ENCODE peak calls at places on chromosomes 11 and 22, in four cellular contexts. One of them, this sample, is unnamed.

GRCh38 chr11:119518746-119519382 is 95.9 kb upstream of the THY1 start:
- DNase-seq in K562: peak; percentile 67
- DNase-seq in SK-N-SH: no peak
- DNase-seq in H1: peak; percentile 25
- DNase-seq in this sample: peak; percentile 80

GRCh38 chr22:28976588-28976987 is 85.0 kb downstream of the C22orf31 start:
- DNase-seq in K562: no peak
- DNase-seq in SK-N-SH: no peak
- DNase-seq in H1: no peak
- DNase-seq in this sample: no peak

GRCh38 chr11:12715941-12716340 is 41.7 kb downstream of the TEAD1 start:
- DNase-seq in K562: no peak
- DNase-seq in SK-N-SH: no peak
- DNase-seq in H1: no peak
- DNase-seq in this sample: no peak

GRCh38 chr11:11481371-11481770 is 128.3 kb upstream of the CSNK2A3 start:
- DNase-seq in K562: no peak
- DNase-seq in SK-N-SH: no peak
- DNase-seq in H1: no peak
- DNase-seq in this sample: no peak

GRCh38 chr11:14974723-14975587 is 2.8 kb upstream of the CALCA start:
- DNase-seq in K562: peak; percentile 42
- DNase-seq in SK-N-SH: peak; percentile 65
- DNase-seq in H1: no peak
- DNase-seq in this sample: peak; percentile 56

GRCh38 chr11:93285430-93285829 is 45.1 kb upstream of the DEUP1 start:
- DNase-seq in K562: no peak
- DNase-seq in SK-N-SH: no peak
- DNase-seq in H1: no peak
- DNase-seq in this sample: no peak

GRCh38 chr11:2271077-2271326 is 614 bp upstream of the ASCL2 start:
- DNase-seq in K562: peak; percentile 70
- DNase-seq in SK-N-SH: no peak
- DNase-seq in H1: no peak
- DNase-seq in this sample: peak; percentile 67

GRCh38 chr22:27107824-27108223 is 450.4 kb downstream of the MIAT start:
- DNase-seq in K562: no peak
- DNase-seq in SK-N-SH: peak; percentile 79
- DNase-seq in H1: no peak
- DNase-seq in this sample: no peak

GRCh38 chr22:19942071-19942885 is 660 bp upstream of the TXNRD2 start:
- DNase-seq in K562: peak; percentile 93
- DNase-seq in SK-N-SH: peak; percentile 64
- DNase-seq in H1: no peak
- DNase-seq in this sample: no peak

GRCh38 chr22:45284705-45285305 is at the start of gene UPK3A:
- DNase-seq in K562: peak; percentile 24
- DNase-seq in SK-N-SH: peak; percentile 77
- DNase-seq in H1: no peak
- DNase-seq in this sample: peak; percentile 77

GRCh38 chr11:131037873-131038272 is 121.6 kb upstream of the SNX19 start:
- DNase-seq in K562: no peak
- DNase-seq in SK-N-SH: no peak
- DNase-seq in H1: no peak
- DNase-seq in this sample: no peak

GRCh38 chr11:27812341-27812740 is 112.1 kb upstream of the BDNF start:
- DNase-seq in K562: no peak
- DNase-seq in SK-N-SH: no peak
- DNase-seq in H1: no peak
- DNase-seq in this sample: no peak

GRCh38 chr11:62104816-62105610 is 18.8 kb upstream of the INCENP start:
- DNase-seq in K562: peak; percentile 42
- DNase-seq in SK-N-SH: no peak
- DNase-seq in H1: no peak
- DNase-seq in this sample: no peak

GRCh38 chr11:110377451-110377850 is 52.3 kb upstream of the FDX1 start:
- DNase-seq in K562: no peak
- DNase-seq in SK-N-SH: no peak
- DNase-seq in H1: no peak
- DNase-seq in this sample: no peak

GRCh38 chr11:73334244-73335203 is 26.4 kb downstream of the ARHGEF17 start:
- DNase-seq in K562: peak; percentile 70
- DNase-seq in SK-N-SH: peak; percentile 83
- DNase-seq in H1: no peak
- DNase-seq in this sample: no peak

GRCh38 chr11:47572715-47573255 is 6.0 kb downstream of the KBTBD4 start:
- DNase-seq in K562: peak; percentile 13
- DNase-seq in SK-N-SH: peak; percentile 30
- DNase-seq in H1: no peak
- DNase-seq in this sample: no peak

GRCh38 chr22:50583294-50583865 is 731 bp upstream of the CHKB start:
- DNase-seq in K562: no peak
- DNase-seq in SK-N-SH: no peak
- DNase-seq in H1: no peak
- DNase-seq in this sample: no peak

GRCh38 chr22:30909306-30909705 is 59.3 kb downstream of the MORC2 start:
- DNase-seq in K562: no peak
- DNase-seq in SK-N-SH: no peak
- DNase-seq in H1: no peak
- DNase-seq in this sample: no peak

GRCh38 chr11:69605737-69606526 is 35.0 kb upstream of the CCND1 start:
- DNase-seq in K562: no peak
- DNase-seq in SK-N-SH: no peak
- DNase-seq in H1: no peak
- DNase-seq in this sample: no peak

DNA sequence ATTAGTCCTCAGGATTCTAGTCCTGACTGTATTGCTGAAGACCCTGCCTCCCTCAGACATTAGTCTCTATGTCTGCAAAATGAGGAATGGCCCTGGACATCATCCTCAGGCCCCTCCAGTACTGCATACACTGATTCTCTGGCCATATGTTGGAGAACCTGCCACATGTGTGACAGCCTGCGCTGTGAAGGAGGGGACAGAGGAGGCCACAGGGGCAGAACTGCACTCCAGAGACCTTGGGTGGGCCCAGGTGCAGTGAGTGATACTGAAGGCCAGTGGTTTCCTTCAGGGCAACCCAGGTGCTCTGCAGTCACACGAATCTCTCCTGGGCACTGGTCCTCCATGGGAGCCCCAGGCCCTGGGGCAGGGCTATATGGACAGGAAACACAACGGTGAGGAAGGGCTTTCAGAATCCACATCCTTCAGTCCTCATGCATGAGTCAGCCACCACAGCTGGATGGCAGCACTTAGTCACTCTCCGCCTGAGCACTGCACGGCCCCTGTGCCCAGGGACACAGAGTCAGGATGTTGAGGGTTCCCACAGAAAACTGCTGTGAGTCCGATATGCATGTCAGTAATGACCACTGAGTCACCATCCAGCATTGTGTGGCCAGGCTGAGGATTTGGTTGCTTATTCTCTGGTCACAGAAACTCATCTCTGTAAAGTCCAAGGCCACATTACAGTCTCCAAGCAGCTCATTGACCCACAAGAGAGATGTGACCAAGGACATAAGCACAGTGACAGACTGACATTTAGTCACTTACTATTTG is 39.7 kb downstream of the ME3 start:
- DNase-seq in K562: no peak
- DNase-seq in SK-N-SH: peak; percentile 8
- DNase-seq in H1: peak; percentile 39
- DNase-seq in this sample: no peak
- TF ChIP-seq JUND in K562: no peak
- TF ChIP-seq JUND in SK-N-SH: peak; percentile 84
- TF ChIP-seq JUND in H1: no peak
- TF ChIP-seq JUND in this sample: no peak

GRCh38 chr11:95791385-95792033 is 1.2 kb downstream of the CEP57 start:
- DNase-seq in K562: no peak
- DNase-seq in SK-N-SH: no peak
- DNase-seq in H1: no peak
- DNase-seq in this sample: no peak
- TF ChIP-seq JUND in K562: no peak
- TF ChIP-seq JUND in SK-N-SH: no peak
- TF ChIP-seq JUND in H1: no peak
- TF ChIP-seq JUND in this sample: no peak

GRCh38 chr11:77198440-77198849 is 70.4 kb downstream of the MYO7A start:
- DNase-seq in K562: peak; percentile 82
- DNase-seq in SK-N-SH: peak; percentile 62
- DNase-seq in H1: peak; percentile 44
- DNase-seq in this sample: no peak
- TF ChIP-seq JUND in K562: peak; percentile 1
- TF ChIP-seq JUND in SK-N-SH: no peak
- TF ChIP-seq JUND in H1: no peak
- TF ChIP-seq JUND in this sample: no peak

DNA sequence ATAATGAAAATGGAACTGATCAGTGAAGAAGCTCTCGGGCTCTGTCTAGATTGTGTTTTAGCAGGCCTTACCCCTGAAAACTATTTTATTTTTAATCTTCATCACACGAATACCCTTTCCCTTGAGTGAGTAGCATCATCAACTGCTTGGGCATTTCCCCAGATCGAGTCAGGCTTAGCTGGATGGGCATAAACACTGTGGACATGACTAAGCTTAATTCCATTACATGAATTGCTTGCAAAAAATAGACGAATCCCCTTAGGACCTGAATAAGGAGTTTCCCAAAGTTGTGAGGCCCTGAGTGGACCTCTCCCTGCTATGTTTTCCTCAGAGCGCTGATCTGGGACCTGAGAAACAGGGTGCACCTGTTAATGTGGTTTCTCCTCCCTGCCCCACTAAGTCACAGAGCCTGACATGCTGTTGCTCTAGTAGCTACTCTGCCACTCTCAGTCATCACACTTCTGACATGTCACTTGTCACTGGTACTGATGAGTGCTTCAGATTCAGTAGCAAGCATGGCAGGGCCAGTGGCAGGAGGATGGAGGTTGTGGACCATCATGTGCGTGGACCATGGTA is 53.5 kb downstream of the ENDOD1 start:
- DNase-seq in K562: no peak
- DNase-seq in SK-N-SH: no peak
- DNase-seq in H1: no peak
- DNase-seq in this sample: no peak
- TF ChIP-seq JUND in K562: no peak
- TF ChIP-seq JUND in SK-N-SH: no peak
- TF ChIP-seq JUND in H1: no peak
- TF ChIP-seq JUND in this sample: no peak

GRCh38 chr11:133922078-133922870 is 34.5 kb downstream of the IGSF9B start:
- DNase-seq in K562: no peak
- DNase-seq in SK-N-SH: no peak
- DNase-seq in H1: no peak
- DNase-seq in this sample: no peak
- TF ChIP-seq JUND in K562: no peak
- TF ChIP-seq JUND in SK-N-SH: no peak
- TF ChIP-seq JUND in H1: no peak
- TF ChIP-seq JUND in this sample: no peak

GRCh38 chr11:20406484-20406883 is 19.0 kb downstream of the PRMT3 start:
- DNase-seq in K562: no peak
- DNase-seq in SK-N-SH: no peak
- DNase-seq in H1: no peak
- DNase-seq in this sample: no peak
- TF ChIP-seq JUND in K562: no peak
- TF ChIP-seq JUND in SK-N-SH: no peak
- TF ChIP-seq JUND in H1: no peak
- TF ChIP-seq JUND in this sample: no peak

GRCh38 chr11:116786360-116786759 is 1.5 kb downstream of the ZPR1 start:
- DNase-seq in K562: no peak
- DNase-seq in SK-N-SH: no peak
- DNase-seq in H1: no peak
- DNase-seq in this sample: no peak
- TF ChIP-seq JUND in K562: no peak
- TF ChIP-seq JUND in SK-N-SH: no peak
- TF ChIP-seq JUND in H1: no peak
- TF ChIP-seq JUND in this sample: no peak

GRCh38 chr11:106482920-106483761 is 405.7 kb downstream of the AASDHPPT start:
- DNase-seq in K562: no peak
- DNase-seq in SK-N-SH: no peak
- DNase-seq in H1: no peak
- DNase-seq in this sample: no peak
- TF ChIP-seq JUND in K562: no peak
- TF ChIP-seq JUND in SK-N-SH: peak; percentile 66
- TF ChIP-seq JUND in H1: no peak
- TF ChIP-seq JUND in this sample: no peak

DNA sequence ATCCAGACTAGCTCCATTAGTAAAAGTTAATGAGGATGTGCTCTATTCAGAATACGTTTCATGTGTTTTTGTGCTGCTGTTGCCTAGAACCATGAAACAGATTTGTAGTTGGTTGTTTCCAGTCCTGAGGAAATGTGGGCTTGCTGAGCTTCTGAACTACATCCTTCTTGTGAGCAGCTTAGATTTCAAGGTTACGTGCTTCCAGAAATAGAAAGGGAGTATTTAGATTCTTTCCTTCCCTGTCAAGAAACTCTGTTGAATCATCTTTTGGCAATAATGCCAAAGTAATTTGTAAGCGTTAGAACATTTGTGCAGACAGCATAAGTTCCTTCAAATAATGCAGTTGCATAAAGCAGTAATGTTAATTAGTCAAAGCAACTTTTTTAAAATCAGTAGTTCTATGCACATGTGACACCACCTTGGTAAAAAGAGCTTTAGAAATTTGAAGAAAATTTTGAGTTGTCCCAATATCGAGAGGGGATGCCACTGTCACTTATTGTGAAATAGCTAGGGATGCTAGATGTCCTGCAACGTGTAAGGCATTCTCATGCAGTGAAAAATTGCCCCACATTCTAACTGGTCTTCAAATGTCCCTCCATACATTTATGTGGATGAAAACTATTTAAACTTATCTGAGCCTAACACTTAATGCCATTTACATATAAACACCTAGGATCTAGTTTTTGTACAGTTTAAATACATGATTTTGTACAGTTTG is 169.6 kb downstream of the ETS1 start:
- DNase-seq in K562: no peak
- DNase-seq in SK-N-SH: no peak
- DNase-seq in H1: no peak
- DNase-seq in this sample: no peak
- TF ChIP-seq JUND in K562: no peak
- TF ChIP-seq JUND in SK-N-SH: peak; percentile 72
- TF ChIP-seq JUND in H1: no peak
- TF ChIP-seq JUND in this sample: no peak

This sample was measured in T47D.